ENCODE peak calls at places on chromosomes 1 and 21, in ten cellular contexts. N is kidney, W is H1, C is endothelial cell, F is brain microvascular endothelial cell, K is tibial artery, B is spleen, P is tibial nerve, Q is GM12865, Z is progenitor cell of endocrine pancreas. O is an unnamed sample.

GRCh38 chr1:44326821-44327465 is 28.1 kb downstream of the ERI3 start:
- DNase-seq in F (peak; percentile 5), B (no peak), K (no peak), N (no peak), W (no peak), Z (no peak), Q (no peak), P (no peak), C (no peak), O (no peak)

GRCh38 chr21:34938079-34938764 is 110.9 kb downstream of the RUNX1 start:
- DNase-seq in W (no peak), B (no peak), C (no peak), K (no peak), N (no peak), Z (no peak), Q (no peak), P (no peak), F (peak; percentile 58), O (no peak)

GRCh38 chr21:15333943-15334342 is 269.1 kb upstream of the NRIP1 start:
- DNase-seq in B (no peak), C (no peak), F (no peak), Z (no peak), K (no peak), N (no peak), W (no peak), P (no peak), Q (no peak), O (no peak)

GRCh38 chr1:32266926-32267645 is 16.0 kb downstream of the LCK start:
- DNase-seq in Z (no peak), K (no peak), C (no peak), B (no peak), P (no peak), N (no peak), W (no peak), Q (peak; percentile 29), F (peak; percentile 45), O (no peak)

GRCh38 chr1:164596149-164596548 is 37.2 kb downstream of the PBX1 start:
- DNase-seq in Q (no peak), F (no peak), Z (no peak), N (no peak), P (no peak), K (no peak), B (no peak), W (no peak), C (no peak), O (no peak)

GRCh38 chr1:150562384-150563339 is 13.5 kb downstream of the ADAMTSL4 start:
- DNase-seq in Z (no peak), F (no peak), Q (peak; percentile 99), C (no peak), W (no peak), B (peak; percentile 92), N (no peak), P (peak; percentile 13), K (no peak), O (no peak)

GRCh38 chr1:78649628-78650027 is at the start of gene IFI44:
- DNase-seq in W (no peak), C (no peak), P (peak; percentile 86), Z (no peak), F (peak; percentile 88), B (peak; percentile 85), N (peak; percentile 85), K (peak; percentile 84), Q (peak; percentile 89), O (peak; percentile 80)

GRCh38 chr1:186722711-186723309 is 42.6 kb upstream of the PTGS2 start:
- DNase-seq in C (peak; percentile 45), Q (peak; percentile 77), B (no peak), P (no peak), Z (no peak), F (peak; percentile 73), W (no peak), K (no peak), N (no peak), O (peak; percentile 58)

DNA sequence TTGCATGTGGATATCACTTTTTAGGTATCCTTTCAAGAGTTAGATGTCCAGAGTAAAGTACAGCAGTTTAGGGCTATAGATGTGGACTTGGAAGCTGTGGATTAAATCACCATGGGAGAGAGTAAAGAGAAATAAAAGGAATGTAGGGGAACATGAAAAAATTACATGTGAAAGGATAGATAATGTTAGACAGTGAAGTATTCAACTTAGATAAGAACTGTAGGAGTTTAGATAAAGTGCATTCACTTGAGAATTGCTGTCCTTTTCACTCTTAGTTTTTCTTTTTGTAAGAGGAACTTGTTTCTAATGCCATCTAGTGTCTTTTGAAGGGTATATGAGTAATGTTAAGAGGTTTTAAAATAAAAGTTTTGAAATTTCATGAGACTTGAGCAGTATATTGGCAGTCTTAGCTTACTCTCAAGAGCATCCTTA is 40.1 kb downstream of the MAST2 start:
- DNase-seq in K (no peak), W (no peak), C (no peak), F (no peak), Z (no peak), B (no peak), P (no peak), Q (peak; percentile 31), N (no peak), O (no peak)
- TF ChIP-seq CTCF in K (no peak), W (no peak), C (no peak), F (no peak), Z (no peak), B (no peak), P (peak; percentile 12), Q (peak; percentile 12), N (peak; percentile 24), O (no peak)

DNA sequence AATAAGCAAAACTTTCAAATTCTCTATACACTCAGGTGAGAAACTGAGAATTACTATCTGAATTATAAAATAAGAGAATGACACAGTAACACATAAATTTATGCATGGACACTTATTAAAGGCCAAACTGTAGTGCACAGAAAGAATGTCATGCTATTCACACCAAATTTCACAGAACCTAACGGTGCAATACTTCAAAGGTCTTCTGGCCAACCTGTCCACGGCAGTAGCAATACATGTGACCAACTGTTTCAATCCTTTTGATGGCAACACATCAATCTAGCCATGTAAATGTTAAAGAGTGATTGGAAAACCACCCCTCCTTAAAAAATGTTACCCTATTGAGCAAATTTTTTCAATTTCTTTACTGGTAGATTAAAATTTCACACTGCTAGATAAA is 10.4 kb downstream of the GATAD2B start:
- DNase-seq in Z (no peak), W (no peak), F (no peak), Q (no peak), N (no peak), C (no peak), K (no peak), P (no peak), B (no peak), O (no peak)
- TF ChIP-seq CTCF in Z (no peak), W (no peak), F (no peak), Q (no peak), N (no peak), C (no peak), K (no peak), P (no peak), B (no peak), O (no peak)

GRCh38 chr1:94596260-94596659 is 54.7 kb upstream of the F3 start:
- DNase-seq in B (no peak), W (peak; percentile 47), P (no peak), K (no peak), Q (no peak), F (no peak), Z (no peak), N (no peak), C (no peak), O (no peak)

GRCh38 chr1:94602312-94602711 is 60.8 kb upstream of the F3 start:
- DNase-seq in P (no peak), W (no peak), B (no peak), N (no peak), K (no peak), Z (no peak), C (no peak), F (no peak), Q (no peak), O (peak; percentile 39)

GRCh38 chr1:94600556-94600955 is 59.0 kb upstream of the F3 start:
- DNase-seq in B (no peak), Q (no peak), C (no peak), Z (no peak), N (no peak), F (no peak), W (peak; percentile 35), K (no peak), P (no peak), O (no peak)

GRCh38 chr1:94597701-94598100 is 56.1 kb upstream of the F3 start:
- DNase-seq in Q (no peak), C (no peak), B (no peak), F (peak; percentile 44), K (no peak), W (peak; percentile 20), P (no peak), Z (no peak), N (no peak), O (no peak)

DNA sequence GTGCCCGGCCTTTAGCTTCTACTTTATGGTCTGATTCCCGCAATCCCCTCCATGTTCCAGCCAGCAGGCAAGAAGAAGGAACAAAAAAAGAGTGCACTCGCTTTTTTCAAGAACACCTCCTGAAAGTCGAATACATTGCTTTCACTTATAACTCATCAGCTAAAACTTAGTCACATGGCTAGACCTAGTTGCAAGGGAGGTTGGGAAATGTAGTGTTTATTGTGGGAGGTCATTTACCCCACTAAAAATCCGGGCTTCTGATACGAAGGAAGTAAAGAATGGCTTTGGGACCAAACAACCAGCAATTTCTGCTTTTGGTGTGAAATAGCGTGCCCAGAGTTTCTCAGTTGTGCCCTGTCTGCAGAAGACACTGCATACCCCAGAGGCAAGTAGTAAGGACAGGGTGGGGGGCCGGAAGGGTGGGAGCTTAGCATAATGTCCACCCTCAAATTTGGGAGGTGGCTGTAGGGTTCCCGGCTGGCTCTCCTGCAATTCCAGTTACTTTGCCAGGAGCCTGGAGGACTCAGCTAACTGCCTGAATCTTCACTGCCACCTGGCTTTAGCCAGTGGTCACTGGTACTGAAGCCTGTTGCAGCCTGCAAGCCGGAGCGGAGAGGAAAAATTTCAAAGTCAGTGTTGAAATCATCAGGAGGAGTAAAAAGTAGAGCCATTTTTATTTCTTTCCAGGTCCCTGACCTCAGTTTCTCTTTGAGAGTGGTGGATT is 57.7 kb upstream of the F3 start:
- DNase-seq in K (no peak), F (no peak), W (peak; percentile 54), N (no peak), P (no peak), B (no peak), C (peak; percentile 13), Z (no peak), Q (no peak), O (peak; percentile 55)
- TF ChIP-seq CTCF in K (peak; percentile 25), F (peak; percentile 72), W (peak; percentile 78), N (peak; percentile 55), P (peak; percentile 42), B (peak; percentile 11), C (no peak), Z (peak; percentile 39), Q (no peak), O (peak; percentile 22)

GRCh38 chr1:25799346-25799720 is 660 bp upstream of the SELENON start:
- DNase-seq in Z (no peak), N (no peak), Q (no peak), K (no peak), B (no peak), P (no peak), C (no peak), F (no peak), W (no peak), O (no peak)

GRCh38 chr1:25798666-25799345 is 1.2 kb upstream of the SELENON start:
- DNase-seq in W (no peak), F (no peak), N (no peak), Z (no peak), B (no peak), Q (no peak), K (no peak), C (no peak), P (no peak), O (no peak)

GRCh38 chr1:25796807-25797458 is 3.1 kb upstream of the SELENON start:
- DNase-seq in P (peak; percentile 82), Z (peak; percentile 80), F (peak; percentile 72), W (peak; percentile 98), C (peak; percentile 93), K (peak; percentile 88), Q (peak; percentile 73), N (peak; percentile 93), B (peak; percentile 89), O (peak; percentile 81)

GRCh38 chr1:25795955-25796806 is 3.8 kb upstream of the SELENON start:
- DNase-seq in N (no peak), C (no peak), W (no peak), Z (no peak), K (no peak), P (no peak), Q (no peak), F (no peak), B (no peak), O (no peak)

DNA sequence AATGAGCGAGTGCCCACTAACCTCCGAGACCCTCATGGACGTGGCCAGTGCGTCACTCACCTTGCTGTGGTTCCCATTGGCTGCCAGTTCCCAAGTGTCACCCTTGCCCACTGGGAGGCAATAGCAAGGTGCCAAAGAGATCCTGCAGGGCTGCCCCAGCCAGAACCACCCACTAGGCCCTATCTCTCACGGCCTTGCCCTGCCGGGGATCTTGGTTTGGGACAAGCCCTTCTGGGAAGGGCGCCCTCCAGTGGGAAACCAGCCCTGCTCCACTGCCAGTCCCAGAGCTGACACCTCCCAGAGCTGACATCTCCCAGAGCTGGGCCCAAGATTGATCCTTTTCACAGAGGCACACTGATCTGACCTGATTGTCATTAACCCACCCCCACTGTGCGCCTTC is 2.1 kb upstream of the SELENON start:
- DNase-seq in Z (no peak), F (no peak), N (no peak), W (peak; percentile 84), K (no peak), Q (peak; percentile 41), C (peak; percentile 68), P (no peak), B (no peak), O (peak; percentile 47)
- TF ChIP-seq CTCF in Z (peak; percentile 55), F (peak; percentile 73), N (peak; percentile 13), W (peak; percentile 90), K (no peak), Q (peak; percentile 45), C (peak; percentile 43), P (peak; percentile 12), B (peak; percentile 26), O (peak; percentile 41)